ENCODE peak calls at places on chromosomes 1 and 21, in eight cellular contexts. T is SK-N-SH, B is HCT116, I is esophagus squamous epithelium, F is cardiac muscle cell, O is psoas muscle, X is AG09309, Q is AG04450. S is an unnamed sample.

GRCh38 chr1:89640440-89640839 is 7.5 kb downstream of the LRRC8C start:
- DNase-seq in Q (no peak), F (no peak), B (no peak), X (no peak), O (no peak), T (no peak), I (no peak), S (no peak)

GRCh38 chr21:38223893-38224540 is 32.8 kb upstream of the KCNJ15 start:
- DNase-seq in F (peak; percentile 59), O (no peak), Q (no peak), I (no peak), X (no peak), B (peak; percentile 13), T (no peak), S (no peak)

GRCh38 chr1:86429830-86430229 is 5.9 kb downstream of the CLCA2 start:
- DNase-seq in Q (peak; percentile 77), F (peak; percentile 98), X (peak; percentile 88), B (no peak), O (no peak), T (no peak), I (no peak), S (peak; percentile 83)

GRCh38 chr1:8402109-8402704 is 84.3 kb downstream of the SLC45A1 start:
- DNase-seq in X (no peak), F (no peak), T (no peak), O (no peak), B (no peak), I (no peak), Q (no peak), S (no peak)

GRCh38 chr1:110305875-110306420 is 33.2 kb upstream of the RBM15 start:
- DNase-seq in B (no peak), I (no peak), T (no peak), O (no peak), F (no peak), Q (no peak), X (no peak), S (no peak)

GRCh38 chr1:157269656-157270375 is 131.6 kb upstream of the ETV3 start:
- DNase-seq in X (no peak), Q (no peak), O (no peak), I (no peak), F (no peak), T (no peak), B (no peak), S (no peak)

GRCh38 chr1:35222322-35223108 is 29.6 kb upstream of the SFPQ start:
- DNase-seq in Q (peak; percentile 50), I (no peak), O (no peak), B (no peak), T (peak; percentile 25), F (peak; percentile 92), X (peak; percentile 82), S (peak; percentile 82)

GRCh38 chr1:193185861-193186714 is at the start of gene B3GALT2:
- DNase-seq in T (peak; percentile 19), O (no peak), I (no peak), F (peak; percentile 60), Q (no peak), B (no peak), X (no peak), S (no peak)

GRCh38 chr1:169529068-169529642 is 43.4 kb upstream of the SLC19A2 start:
- DNase-seq in O (no peak), F (peak; percentile 28), Q (no peak), X (no peak), B (peak; percentile 85), I (no peak), T (no peak), S (no peak)

GRCh38 chr1:177490786-177491185 is 320.0 kb downstream of the BRINP2 start:
- DNase-seq in T (no peak), I (no peak), X (no peak), Q (no peak), O (no peak), B (no peak), F (no peak), S (no peak)

GRCh38 chr1:180239145-180240096 is 9.4 kb downstream of the LHX4 start:
- DNase-seq in O (no peak), I (no peak), F (no peak), B (no peak), Q (no peak), X (no peak), T (no peak), S (no peak)

GRCh38 chr1:56688522-56689026 is 43.5 kb downstream of the PRKAA2 start:
- DNase-seq in F (peak; percentile 11), I (no peak), B (peak; percentile 96), O (no peak), X (no peak), Q (no peak), T (no peak), S (no peak)

GRCh38 chr1:95957748-95958147 is 723.7 kb downstream of the RWDD3 start:
- DNase-seq in I (no peak), Q (no peak), B (no peak), O (no peak), F (peak; percentile 22), X (no peak), T (no peak), S (no peak)

GRCh38 chr1:32946413-32946812 is 18.2 kb downstream of the RNF19B start:
- DNase-seq in B (no peak), I (no peak), X (no peak), T (no peak), Q (no peak), O (no peak), F (no peak), S (no peak)

GRCh38 chr1:53369761-53370160 is 41.9 kb upstream of the LRP8 start:
- DNase-seq in T (no peak), B (no peak), Q (no peak), X (no peak), F (no peak), I (no peak), O (no peak), S (no peak)

GRCh38 chr1:57109247-57109646 is 143.4 kb upstream of the C8B start:
- DNase-seq in O (no peak), B (no peak), F (no peak), I (no peak), X (no peak), T (no peak), Q (no peak), S (no peak)

GRCh38 chr1:101316276-101316675 is 79.5 kb downstream of the S1PR1 start:
- DNase-seq in I (no peak), Q (no peak), T (no peak), X (no peak), B (no peak), O (no peak), F (no peak), S (no peak)

GRCh38 chr21:32021319-32022027 is 148.7 kb downstream of the HUNK start:
- DNase-seq in O (peak; percentile 24), T (peak; percentile 39), Q (no peak), X (no peak), B (no peak), I (no peak), F (peak; percentile 2), S (no peak)

GRCh38 chr1:204260601-204261197 is 46.9 kb upstream of the GOLT1A start:
- DNase-seq in T (no peak), O (no peak), Q (no peak), X (no peak), F (peak; percentile 14), B (no peak), I (no peak), S (no peak)
- TF ChIP-seq CTCF in T (no peak), O (no peak), Q (no peak), X (no peak), F (no peak), B (no peak), I (no peak), S (no peak)

DNA sequence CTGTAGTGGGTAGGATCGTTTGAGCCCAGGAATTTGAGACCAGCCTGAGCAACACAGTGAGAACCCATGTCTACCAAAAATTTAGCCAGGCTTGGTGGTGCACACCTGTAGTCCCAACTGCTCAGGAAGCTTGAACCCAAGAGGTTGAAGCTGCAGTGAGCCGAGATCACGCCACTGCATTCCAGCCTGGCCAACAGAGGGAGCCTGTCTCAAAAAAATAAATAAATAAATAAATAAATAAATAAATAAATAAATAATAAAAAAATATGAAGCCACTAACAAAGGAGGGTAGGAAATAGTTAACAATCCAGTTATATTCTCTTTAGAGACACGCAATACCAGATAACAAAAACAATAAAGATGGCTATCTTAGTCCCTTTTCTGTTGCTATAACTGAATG is 11.9 kb upstream of the CBR3 start:
- DNase-seq in X (no peak), I (no peak), T (no peak), F (peak; percentile 22), Q (no peak), B (no peak), O (no peak), S (no peak)
- TF ChIP-seq CTCF in X (peak; percentile 39), I (peak; percentile 19), T (peak; percentile 44), F (peak; percentile 47), Q (peak; percentile 29), B (peak; percentile 43), O (peak; percentile 35), S (peak; percentile 35)

DNA sequence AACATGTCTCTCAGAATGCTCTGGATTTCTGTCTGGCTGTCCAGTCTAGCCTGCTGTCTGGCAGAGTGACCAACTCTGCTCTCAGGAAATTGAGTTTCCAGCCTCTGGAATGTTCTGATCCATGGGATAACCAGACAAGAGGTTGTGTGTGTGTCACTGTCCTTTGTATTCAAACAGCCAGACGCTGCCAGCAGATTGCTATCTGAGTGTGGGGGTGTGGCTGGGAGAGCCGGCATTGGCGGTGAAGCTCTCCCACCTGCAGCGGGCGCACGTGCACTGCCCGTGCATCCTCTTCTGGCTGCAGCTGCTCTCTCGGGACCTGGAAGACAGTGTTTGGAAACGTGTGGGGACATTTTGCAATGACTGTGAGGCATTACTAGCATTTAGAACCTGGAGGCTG is 26.1 kb downstream of the PKP1 start:
- DNase-seq in B (peak; percentile 39), F (peak; percentile 27), O (peak; percentile 83), Q (no peak), T (peak; percentile 90), X (no peak), I (no peak), S (no peak)
- TF ChIP-seq CTCF in B (peak; percentile 12), F (peak; percentile 9), O (no peak), Q (no peak), T (peak; percentile 52), X (no peak), I (no peak), S (no peak)

GRCh38 chr1:231581859-231582258 is 44.7 kb upstream of the DISC1 start:
- DNase-seq in X (no peak), B (no peak), I (no peak), Q (no peak), F (no peak), O (no peak), T (no peak), S (no peak)

GRCh38 chr1:231580874-231581273 is 45.7 kb upstream of the DISC1 start:
- DNase-seq in F (no peak), T (peak; percentile 22), I (no peak), X (no peak), B (no peak), O (no peak), Q (no peak), S (no peak)

GRCh38 chr1:231583376-231583775 is 43.2 kb upstream of the DISC1 start:
- DNase-seq in X (no peak), O (no peak), F (no peak), Q (no peak), T (no peak), I (no peak), B (no peak), S (no peak)

DNA sequence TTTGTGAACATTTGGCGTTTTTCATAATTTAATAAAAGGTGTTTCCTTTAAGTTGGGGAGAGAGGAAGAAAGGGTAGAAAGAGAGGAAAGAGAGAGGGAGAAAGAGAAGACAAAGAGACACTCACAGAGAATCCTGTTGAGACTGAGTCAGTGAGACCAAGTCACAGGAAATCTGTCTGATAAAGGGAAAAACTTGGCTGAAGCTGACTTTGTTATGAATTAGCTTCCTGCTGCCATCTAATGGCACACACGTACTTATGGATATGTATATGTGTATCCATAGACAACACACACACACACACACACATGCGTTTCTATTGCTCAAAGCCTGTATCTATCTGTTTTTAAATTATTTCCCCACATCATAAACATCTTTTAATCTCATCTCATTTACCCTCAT is 42.5 kb upstream of the DISC1 start:
- DNase-seq in Q (no peak), I (no peak), F (peak; percentile 91), B (peak; percentile 33), O (no peak), X (peak; percentile 51), T (peak; percentile 37), S (no peak)
- TF ChIP-seq CTCF in Q (peak; percentile 33), I (no peak), F (peak; percentile 43), B (no peak), O (peak; percentile 5), X (peak; percentile 28), T (peak; percentile 53), S (no peak)

S was measured in AG09319.